ENCODE peak calls at places on chromosomes 2 and 18, in nine cellular contexts. One of them, this sample, is unnamed.

GRCh38 chr2:158539176-158539895 is 82.6 kb downstream of the PKP4 start:
- DNase-seq in MM.1S: peak; percentile 10
- DNase-seq in aorta: no peak
- DNase-seq in esophagus muscularis mucosa: no peak
- DNase-seq in spleen: no peak
- DNase-seq in CD4-positive, CD25-positive, alpha-beta regulatory T cell: no peak
- DNase-seq in CD8-positive, alpha-beta memory T cell: no peak
- DNase-seq in adipocyte: peak; percentile 69
- DNase-seq in thoracic aorta: no peak
- DNase-seq in this sample: no peak

GRCh38 chr2:154195644-154196221 is 324.0 kb downstream of the GALNT13 start:
- DNase-seq in MM.1S: no peak
- DNase-seq in aorta: no peak
- DNase-seq in esophagus muscularis mucosa: no peak
- DNase-seq in spleen: no peak
- DNase-seq in CD4-positive, CD25-positive, alpha-beta regulatory T cell: no peak
- DNase-seq in CD8-positive, alpha-beta memory T cell: no peak
- DNase-seq in adipocyte: no peak
- DNase-seq in thoracic aorta: no peak
- DNase-seq in this sample: no peak

GRCh38 chr2:95010126-95010525 is 15.4 kb upstream of the MAL start:
- DNase-seq in MM.1S: no peak
- DNase-seq in aorta: peak; percentile 13
- DNase-seq in esophagus muscularis mucosa: no peak
- DNase-seq in spleen: peak; percentile 61
- DNase-seq in CD4-positive, CD25-positive, alpha-beta regulatory T cell: no peak
- DNase-seq in CD8-positive, alpha-beta memory T cell: no peak
- DNase-seq in adipocyte: no peak
- DNase-seq in thoracic aorta: no peak
- DNase-seq in this sample: no peak

GRCh38 chr2:233400341-233400740 is 46.0 kb downstream of the DGKD start:
- DNase-seq in MM.1S: no peak
- DNase-seq in aorta: no peak
- DNase-seq in esophagus muscularis mucosa: no peak
- DNase-seq in spleen: no peak
- DNase-seq in CD4-positive, CD25-positive, alpha-beta regulatory T cell: no peak
- DNase-seq in CD8-positive, alpha-beta memory T cell: no peak
- DNase-seq in adipocyte: no peak
- DNase-seq in thoracic aorta: no peak
- DNase-seq in this sample: no peak

GRCh38 chr18:6920099-6920955 is 190.8 kb downstream of the ARHGAP28 start:
- DNase-seq in MM.1S: peak; percentile 36
- DNase-seq in aorta: no peak
- DNase-seq in esophagus muscularis mucosa: no peak
- DNase-seq in spleen: no peak
- DNase-seq in CD4-positive, CD25-positive, alpha-beta regulatory T cell: peak; percentile 28
- DNase-seq in CD8-positive, alpha-beta memory T cell: no peak
- DNase-seq in adipocyte: peak; percentile 81
- DNase-seq in thoracic aorta: no peak
- DNase-seq in this sample: no peak

GRCh38 chr18:35159782-35160181 is 81.1 kb upstream of the ZNF397 start:
- DNase-seq in MM.1S: no peak
- DNase-seq in aorta: no peak
- DNase-seq in esophagus muscularis mucosa: no peak
- DNase-seq in spleen: no peak
- DNase-seq in CD4-positive, CD25-positive, alpha-beta regulatory T cell: no peak
- DNase-seq in CD8-positive, alpha-beta memory T cell: no peak
- DNase-seq in adipocyte: no peak
- DNase-seq in thoracic aorta: no peak
- DNase-seq in this sample: no peak

GRCh38 chr18:55420977-55421611 is 166.9 kb downstream of the TCF4 start:
- DNase-seq in MM.1S: no peak
- DNase-seq in aorta: no peak
- DNase-seq in esophagus muscularis mucosa: no peak
- DNase-seq in spleen: no peak
- DNase-seq in CD4-positive, CD25-positive, alpha-beta regulatory T cell: no peak
- DNase-seq in CD8-positive, alpha-beta memory T cell: no peak
- DNase-seq in adipocyte: no peak
- DNase-seq in thoracic aorta: no peak
- DNase-seq in this sample: no peak

GRCh38 chr2:85239102-85239501 is 88.7 kb downstream of the TGOLN2 start:
- DNase-seq in MM.1S: no peak
- DNase-seq in aorta: no peak
- DNase-seq in esophagus muscularis mucosa: no peak
- DNase-seq in spleen: peak; percentile 42
- DNase-seq in CD4-positive, CD25-positive, alpha-beta regulatory T cell: no peak
- DNase-seq in CD8-positive, alpha-beta memory T cell: no peak
- DNase-seq in adipocyte: no peak
- DNase-seq in thoracic aorta: no peak
- DNase-seq in this sample: no peak

GRCh38 chr2:109318150-109318948 is 189.3 kb downstream of the SH3RF3 start:
- DNase-seq in MM.1S: no peak
- DNase-seq in aorta: peak; percentile 83
- DNase-seq in esophagus muscularis mucosa: peak; percentile 97
- DNase-seq in spleen: no peak
- DNase-seq in CD4-positive, CD25-positive, alpha-beta regulatory T cell: no peak
- DNase-seq in CD8-positive, alpha-beta memory T cell: no peak
- DNase-seq in adipocyte: peak; percentile 97
- DNase-seq in thoracic aorta: peak; percentile 43
- DNase-seq in this sample: no peak
- H3K9me3 ChIP-seq in MM.1S: no peaks in the 10 kb centered on the region
- H3K9me3 ChIP-seq in aorta: no peaks in the 10 kb centered on the region
- H3K9me3 ChIP-seq in esophagus muscularis mucosa: no peaks in the 10 kb centered on the region
- H3K9me3 ChIP-seq in spleen: no peaks in the 10 kb centered on the region
- H3K9me3 ChIP-seq in CD4-positive, CD25-positive, alpha-beta regulatory T cell: no peaks in the 10 kb centered on the region
- H3K9me3 ChIP-seq in CD8-positive, alpha-beta memory T cell: no peaks in the 10 kb centered on the region
- H3K9me3 ChIP-seq in adipocyte: no peaks in the 10 kb centered on the region
- H3K9me3 ChIP-seq in thoracic aorta: no peaks in the 10 kb centered on the region
- H3K9me3 ChIP-seq in this sample: no peaks in the 10 kb centered on the region

DNA sequence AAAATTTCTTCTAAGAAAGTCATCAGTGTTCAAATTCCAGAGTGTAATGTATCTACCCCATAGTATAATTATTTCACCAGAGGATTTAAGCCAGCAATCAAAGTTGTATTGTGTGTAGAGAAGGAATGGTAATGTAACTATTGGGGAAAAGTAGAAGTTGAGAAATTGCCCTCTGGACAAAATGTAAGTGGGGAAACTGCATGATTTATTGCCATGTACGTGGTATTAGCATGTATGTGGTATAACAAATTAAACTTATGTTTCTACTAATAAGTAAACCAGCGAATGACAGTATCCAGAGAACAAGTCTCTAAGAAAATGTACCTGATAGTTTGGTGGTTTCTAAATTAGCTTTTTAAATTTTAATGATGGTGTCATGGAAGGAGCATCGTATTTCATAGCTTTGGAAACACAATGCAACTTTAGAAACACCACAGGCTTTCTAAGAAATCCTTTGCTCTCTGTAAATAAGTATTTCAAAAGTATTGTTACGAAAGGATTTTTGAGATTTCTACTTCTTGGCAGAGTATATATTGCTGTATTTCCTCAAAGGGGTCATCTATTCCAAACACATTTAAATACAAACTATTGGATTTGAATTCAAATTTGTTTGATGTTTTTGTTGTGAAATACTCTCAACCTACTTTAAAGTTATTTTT is 1018.9 kb upstream of the ZEB2 start:
- DNase-seq in MM.1S: no peak
- DNase-seq in aorta: no peak
- DNase-seq in esophagus muscularis mucosa: no peak
- DNase-seq in spleen: no peak
- DNase-seq in CD4-positive, CD25-positive, alpha-beta regulatory T cell: no peak
- DNase-seq in CD8-positive, alpha-beta memory T cell: no peak
- DNase-seq in adipocyte: peak; percentile 41
- DNase-seq in thoracic aorta: no peak
- DNase-seq in this sample: no peak
- H3K9me3 ChIP-seq in MM.1S: no peaks in the 10 kb centered on the region
- H3K9me3 ChIP-seq in aorta: no peaks in the 10 kb centered on the region
- H3K9me3 ChIP-seq in esophagus muscularis mucosa: no peaks in the 10 kb centered on the region
- H3K9me3 ChIP-seq in spleen: no peaks in the 10 kb centered on the region
- H3K9me3 ChIP-seq in CD4-positive, CD25-positive, alpha-beta regulatory T cell: no peaks in the 10 kb centered on the region
- H3K9me3 ChIP-seq in CD8-positive, alpha-beta memory T cell: no peaks in the 10 kb centered on the region
- H3K9me3 ChIP-seq in adipocyte: no peaks in the 10 kb centered on the region
- H3K9me3 ChIP-seq in thoracic aorta: no peaks in the 10 kb centered on the region
- H3K9me3 ChIP-seq in this sample: no peaks in the 10 kb centered on the region

DNA sequence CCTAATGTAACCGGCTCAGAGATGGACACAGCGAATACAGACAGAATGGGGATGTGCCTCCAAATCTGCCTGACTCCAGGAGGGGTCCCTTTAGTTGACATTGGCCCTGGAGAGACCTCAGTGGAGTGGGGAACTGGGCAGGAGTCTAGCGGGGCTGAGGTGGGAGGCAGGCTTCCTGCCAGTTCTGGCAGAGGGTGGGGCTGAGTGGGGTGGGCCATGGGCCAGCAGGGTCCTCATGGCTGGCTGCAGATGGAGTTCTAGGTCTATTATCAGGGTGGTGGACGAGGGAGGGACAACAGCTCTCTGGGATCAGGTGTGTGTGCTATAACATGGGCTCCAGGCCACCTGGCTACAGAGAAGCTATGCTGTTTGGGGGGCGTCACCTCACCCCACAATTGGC is 21.1 kb downstream of the PROC start:
- DNase-seq in MM.1S: no peak
- DNase-seq in aorta: no peak
- DNase-seq in esophagus muscularis mucosa: no peak
- DNase-seq in spleen: no peak
- DNase-seq in CD4-positive, CD25-positive, alpha-beta regulatory T cell: no peak
- DNase-seq in CD8-positive, alpha-beta memory T cell: no peak
- DNase-seq in adipocyte: no peak
- DNase-seq in thoracic aorta: no peak
- DNase-seq in this sample: no peak
- H3K9me3 ChIP-seq in MM.1S: no peaks in the 10 kb centered on the region
- H3K9me3 ChIP-seq in aorta: no peaks in the 10 kb centered on the region
- H3K9me3 ChIP-seq in esophagus muscularis mucosa: peaks cover 18% of the 10 kb centered on the region
- H3K9me3 ChIP-seq in spleen: peaks cover 31% of the 10 kb centered on the region
- H3K9me3 ChIP-seq in CD4-positive, CD25-positive, alpha-beta regulatory T cell: peaks cover 2% of the 10 kb centered on the region
- H3K9me3 ChIP-seq in CD8-positive, alpha-beta memory T cell: no peaks in the 10 kb centered on the region
- H3K9me3 ChIP-seq in adipocyte: peaks cover 11% of the 10 kb centered on the region
- H3K9me3 ChIP-seq in thoracic aorta: peaks cover 10% of the 10 kb centered on the region
- H3K9me3 ChIP-seq in this sample: no peaks in the 10 kb centered on the region

GRCh38 chr2:75676464-75676863 is 29.9 kb downstream of the MRPL19 start:
- DNase-seq in MM.1S: no peak
- DNase-seq in aorta: no peak
- DNase-seq in esophagus muscularis mucosa: no peak
- DNase-seq in spleen: no peak
- DNase-seq in CD4-positive, CD25-positive, alpha-beta regulatory T cell: no peak
- DNase-seq in CD8-positive, alpha-beta memory T cell: no peak
- DNase-seq in adipocyte: no peak
- DNase-seq in thoracic aorta: no peak
- DNase-seq in this sample: no peak

GRCh38 chr2:75680402-75680801 is 30.3 kb downstream of the GCFC2 start:
- DNase-seq in MM.1S: no peak
- DNase-seq in aorta: no peak
- DNase-seq in esophagus muscularis mucosa: no peak
- DNase-seq in spleen: no peak
- DNase-seq in CD4-positive, CD25-positive, alpha-beta regulatory T cell: no peak
- DNase-seq in CD8-positive, alpha-beta memory T cell: no peak
- DNase-seq in adipocyte: no peak
- DNase-seq in thoracic aorta: no peak
- DNase-seq in this sample: no peak

GRCh38 chr2:75675908-75676307 is 29.3 kb downstream of the MRPL19 start:
- DNase-seq in MM.1S: no peak
- DNase-seq in aorta: no peak
- DNase-seq in esophagus muscularis mucosa: no peak
- DNase-seq in spleen: no peak
- DNase-seq in CD4-positive, CD25-positive, alpha-beta regulatory T cell: no peak
- DNase-seq in CD8-positive, alpha-beta memory T cell: no peak
- DNase-seq in adipocyte: no peak
- DNase-seq in thoracic aorta: no peak
- DNase-seq in this sample: no peak

GRCh38 chr2:75679556-75679955 is 31.2 kb downstream of the GCFC2 start:
- DNase-seq in MM.1S: no peak
- DNase-seq in aorta: no peak
- DNase-seq in esophagus muscularis mucosa: no peak
- DNase-seq in spleen: no peak
- DNase-seq in CD4-positive, CD25-positive, alpha-beta regulatory T cell: no peak
- DNase-seq in CD8-positive, alpha-beta memory T cell: no peak
- DNase-seq in adipocyte: no peak
- DNase-seq in thoracic aorta: no peak
- DNase-seq in this sample: no peak
- H3K9me3 ChIP-seq in MM.1S: no peaks in the 10 kb centered on the region
- H3K9me3 ChIP-seq in aorta: no peaks in the 10 kb centered on the region
- H3K9me3 ChIP-seq in esophagus muscularis mucosa: no peaks in the 10 kb centered on the region
- H3K9me3 ChIP-seq in spleen: no peaks in the 10 kb centered on the region
- H3K9me3 ChIP-seq in CD4-positive, CD25-positive, alpha-beta regulatory T cell: no peaks in the 10 kb centered on the region
- H3K9me3 ChIP-seq in CD8-positive, alpha-beta memory T cell: no peaks in the 10 kb centered on the region
- H3K9me3 ChIP-seq in adipocyte: no peaks in the 10 kb centered on the region
- H3K9me3 ChIP-seq in thoracic aorta: no peaks in the 10 kb centered on the region
- H3K9me3 ChIP-seq in this sample: no peaks in the 10 kb centered on the region

This sample was measured in T-helper 17 cell.